ENCODE peak calls at places on chromosomes 13 and 19, in seven cellular contexts. J is KG1; D is ELR; P is T-helper 1 cell; S is iris pigment epithelial cell; H is stromal cell of bone marrow; A is activated CD4-positive, alpha-beta T cell treated with anti-CD3 and anti-CD28 coated beads for 24 hours. T is an unnamed sample.

GRCh38 chr19:7915250-7916136 is 863 bp downstream of the TGFBR3L start:
- DNase-seq in J (no peak), D (no peak), P (no peak), S (no peak), H (no peak), A (no peak), T (no peak)

GRCh38 chr19:39599116-39599515 is 3.2 kb upstream of the LGALS13 start:
- DNase-seq in J (no peak), D (peak), P (no peak), S (peak), H (peak), A (peak), T (no peak)

GRCh38 chr13:24032674-24033073 is 127.8 kb upstream of the SPATA13 start:
- DNase-seq in J (no peak), D (no peak), P (no peak), S (peak), H (no peak), A (no peak), T (no peak)

GRCh38 chr13:97477824-97478223 is 43.9 kb downstream of the RAP2A start:
- DNase-seq in J (no peak), D (no peak), P (no peak), S (no peak), H (no peak), A (no peak), T (no peak)

GRCh38 chr13:35956074-35956473 is 175.1 kb downstream of the DCLK1 start:
- DNase-seq in J (no peak), D (no peak), P (no peak), S (no peak), H (no peak), A (no peak), T (peak)

GRCh38 chr13:110330491-110331001 is 23.5 kb downstream of the COL4A2 start:
- DNase-seq in J (no peak), D (peak), P (no peak), S (peak), H (no peak), A (no peak), T (no peak)

GRCh38 chr19:38666662-38667448 is 19.4 kb downstream of the ACTN4 start:
- DNase-seq in J (no peak), D (peak), P (no peak), S (peak), H (peak), A (no peak), T (peak)

GRCh38 chr13:114068723-114069322 is 63.6 kb downstream of the RASA3 start:
- DNase-seq in J (no peak), D (peak), P (no peak), S (peak), H (no peak), A (no peak), T (no peak)

GRCh38 chr13:79904581-79904980 is 423.6 kb downstream of the NDFIP2 start:
- DNase-seq in J (no peak), D (no peak), P (no peak), S (no peak), H (no peak), A (no peak), T (no peak)

GRCh38 chr19:44675516-44675915 is 4.2 kb downstream of the CEACAM19 start:
- DNase-seq in J (no peak), D (no peak), P (no peak), S (no peak), H (no peak), A (no peak), T (no peak)

GRCh38 chr13:110507678-110508381 is 53.7 kb downstream of the RAB20 start:
- DNase-seq in J (no peak), D (no peak), P (no peak), S (no peak), H (no peak), A (no peak), T (no peak)

GRCh38 chr19:961866-962620 is 22.1 kb upstream of the WDR18 start:
- DNase-seq in J (no peak), D (peak), P (no peak), S (peak), H (no peak), A (no peak), T (no peak)

GRCh38 chr13:99686944-99687382 is 185.7 kb downstream of the TM9SF2 start:
- DNase-seq in J (no peak), D (no peak), P (no peak), S (no peak), H (no peak), A (no peak), T (no peak)

GRCh38 chr13:59823495-59823894 is 340.2 kb downstream of the DIAPH3 start:
- DNase-seq in J (no peak), D (peak), P (no peak), S (peak), H (peak), A (no peak), T (peak)

GRCh38 chr19:39304701-39305571 is 8.7 kb downstream of the IFNL1 start:
- DNase-seq in J (no peak), D (no peak), P (no peak), S (no peak), H (no peak), A (no peak), T (peak)

GRCh38 chr19:47741544-47742125 is 3.7 kb upstream of the NOP53 start:
- DNase-seq in J (no peak), D (no peak), P (no peak), S (no peak), H (no peak), A (no peak), T (no peak)

GRCh38 chr13:40271931-40272775 is 394.3 kb downstream of the FOXO1 start:
- DNase-seq in J (peak), D (peak), P (no peak), S (peak), H (peak), A (peak), T (no peak)

GRCh38 chr13:71968025-71968424 is 101.0 kb upstream of the DACH1 start:
- DNase-seq in J (no peak), D (peak), P (no peak), S (peak), H (no peak), A (no peak), T (no peak)

GRCh38 chr19:41249707-41250423 is 14.3 kb upstream of the HNRNPUL1 start:
- DNase-seq in J (no peak), D (peak), P (no peak), S (no peak), H (no peak), A (no peak), T (peak)

GRCh38 chr13:26679411-26679810 is 81.2 kb downstream of the GPR12 start:
- DNase-seq in J (no peak), D (peak), P (no peak), S (peak), H (peak), A (no peak), T (no peak)

GRCh38 chr19:49468746-49469447 is 5.1 kb upstream of the FLT3LG start:
- DNase-seq in J (peak), D (peak), P (peak), S (no peak), H (peak), A (no peak), T (peak)

GRCh38 chr13:52926971-52927370 is 78.5 kb upstream of the PCDH8 start:
- DNase-seq in J (no peak), D (no peak), P (no peak), S (no peak), H (no peak), A (no peak), T (no peak)

GRCh38 chr19:39307233-39307821 is 11.1 kb downstream of the IFNL1 start:
- DNase-seq in J (no peak), D (no peak), P (no peak), S (peak), H (no peak), A (no peak), T (no peak)